ENCODE peak calls at places on chromosome 14, in six cellular contexts. U, Y, V, J, P and X are unnamed samples.
A peak's percentile ranks its signal among the peaks of the same experiment; 100 is the strongest.

GRCh38 chr14:25400607-25401206 is 350.8 kb upstream of the STXBP6 start:
- DNase-seq in U (peak; percentile 81), Y (no peak), V (no peak), J (peak; percentile 61), P (peak; percentile 11), X (peak; percentile 79)

GRCh38 chr14:31207287-31207745 is 277 bp downstream of the HECTD1 start:
- DNase-seq in U (no peak), Y (no peak), V (no peak), J (no peak), P (peak; percentile 24), X (no peak)

GRCh38 chr14:90714811-90715210 is 101.4 kb downstream of the TTC7B start:
- DNase-seq in U (no peak), Y (no peak), V (no peak), J (no peak), P (no peak), X (no peak)

GRCh38 chr14:52075371-52075770 is 6.5 kb upstream of the NID2 start:
- DNase-seq in U (no peak), Y (no peak), V (no peak), J (no peak), P (no peak), X (no peak)

GRCh38 chr14:69234106-69234505 is 25.9 kb upstream of the GALNT16 start:
- DNase-seq in U (no peak), Y (no peak), V (no peak), J (no peak), P (no peak), X (no peak)

GRCh38 chr14:96962337-96962736 is 165.2 kb downstream of the VRK1 start:
- DNase-seq in U (no peak), Y (no peak), V (no peak), J (no peak), P (no peak), X (no peak)

GRCh38 chr14:104143521-104144452 is 5.4 kb downstream of the KIF26A start:
- DNase-seq in U (no peak), Y (peak; percentile 18), V (no peak), J (no peak), P (no peak), X (no peak)

GRCh38 chr14:63454436-63454835 is 88.7 kb downstream of the PPP2R5E start:
- DNase-seq in U (no peak), Y (no peak), V (no peak), J (no peak), P (no peak), X (no peak)

GRCh38 chr14:98198385-98198784 is 1073.6 kb downstream of the BCL11B start:
- DNase-seq in U (no peak), Y (peak; percentile 60), V (no peak), J (no peak), P (no peak), X (no peak)

GRCh38 chr14:32110200-32110896 is 33.2 kb downstream of the ARHGAP5 start:
- DNase-seq in U (no peak), Y (no peak), V (no peak), J (no peak), P (no peak), X (no peak)

GRCh38 chr14:68926236-68926635 is 52.9 kb downstream of the ACTN1 start:
- DNase-seq in U (no peak), Y (no peak), V (no peak), J (no peak), P (no peak), X (no peak)

GRCh38 chr14:54395284-54395683 is 1.5 kb upstream of the CDKN3 start:
- DNase-seq in U (no peak), Y (no peak), V (no peak), J (no peak), P (no peak), X (no peak)

GRCh38 chr14:100282083-100282350 is 24.2 kb downstream of the SLC25A29 start:
- DNase-seq in U (no peak), Y (no peak), V (no peak), J (no peak), P (no peak), X (no peak)

GRCh38 chr14:32633214-32633864 is 304.2 kb downstream of the AKAP6 start:
- DNase-seq in U (no peak), Y (no peak), V (no peak), J (no peak), P (no peak), X (peak; percentile 67)

GRCh38 chr14:77861201-77861600 is 61.3 kb downstream of the ADCK1 start:
- DNase-seq in U (no peak), Y (no peak), V (no peak), J (no peak), P (no peak), X (no peak)

GRCh38 chr14:69354383-69355154 is 43.5 kb downstream of the ERH start:
- DNase-seq in U (no peak), Y (peak; percentile 43), V (no peak), J (no peak), P (no peak), X (no peak)

GRCh38 chr14:100067971-100068959 is 3.0 kb downstream of the EVL start:
- DNase-seq in U (no peak), Y (peak; percentile 96), V (no peak), J (no peak), P (no peak), X (peak; percentile 35)

GRCh38 chr14:73143003-73143402 is 6.7 kb downstream of the PSEN1 start:
- DNase-seq in U (no peak), Y (no peak), V (no peak), J (no peak), P (no peak), X (no peak)

GRCh38 chr14:102362084-102362483 is 606 bp downstream of the CINP start:
- DNase-seq in U (peak; percentile 12), Y (peak; percentile 27), V (no peak), J (no peak), P (no peak), X (no peak)

GRCh38 chr14:73176673-73177072 is 40.4 kb downstream of the PSEN1 start:
- DNase-seq in U (no peak), Y (no peak), V (no peak), J (no peak), P (no peak), X (no peak)

GRCh38 chr14:55097894-55098560 is 31.0 kb upstream of the LGALS3 start:
- DNase-seq in U (no peak), Y (peak; percentile 33), V (no peak), J (no peak), P (no peak), X (no peak)

GRCh38 chr14:102125546-102125945 is 14.2 kb upstream of the WDR20 start:
- DNase-seq in U (peak; percentile 32), Y (no peak), V (no peak), J (no peak), P (no peak), X (no peak)

GRCh38 chr14:104795781-104796681 is 483 bp upstream of the AKT1 start:
- DNase-seq in U (peak; percentile 83), Y (peak; percentile 44), V (peak; percentile 67), J (peak; percentile 64), P (no peak), X (peak; percentile 66)

GRCh38 chr14:33987565-33988080 is 36.7 kb upstream of the EGLN3 start:
- DNase-seq in U (no peak), Y (no peak), V (no peak), J (no peak), P (no peak), X (no peak)

GRCh38 chr14:22226381-22226780 is 362.6 kb downstream of the DAD1 start:
- DNase-seq in U (no peak), Y (peak; percentile 22), V (no peak), J (no peak), P (no peak), X (peak; percentile 77)

GRCh38 chr14:24607081-24607480 is 2.4 kb downstream of the GZMH start:
- DNase-seq in U (no peak), Y (no peak), V (no peak), J (no peak), P (no peak), X (no peak)

GRCh38 chr14:84975503-84975902 is 554.4 kb upstream of the FLRT2 start:
- DNase-seq in U (no peak), Y (no peak), V (no peak), J (no peak), P (no peak), X (no peak)

GRCh38 chr14:75577090-75577489 is 1.3 kb upstream of the FLVCR2 start:
- DNase-seq in U (no peak), Y (no peak), V (no peak), J (no peak), P (no peak), X (no peak)

GRCh38 chr14:75579882-75580281 is 1.5 kb downstream of the FLVCR2 start:
- DNase-seq in U (no peak), Y (no peak), V (no peak), J (no peak), P (no peak), X (no peak)

GRCh38 chr14:75578099-75578785 is at the start of gene FLVCR2:
- DNase-seq in U (peak; percentile 91), Y (peak; percentile 47), V (peak; percentile 82), J (peak; percentile 75), P (no peak), X (peak; percentile 43)

GRCh38 chr14:75577724-75578098 is 709 bp upstream of the FLVCR2 start:
- DNase-seq in U (peak; percentile 91), Y (peak; percentile 66), V (peak; percentile 81), J (peak; percentile 85), P (peak; percentile 27), X (peak; percentile 50)

GRCh38 chr14:75578786-75579781 is 664 bp downstream of the FLVCR2 start:
- DNase-seq in U (peak; percentile 55), Y (no peak), V (peak; percentile 20), J (peak; percentile 21), P (no peak), X (no peak)
- TF ChIP-seq CTCF in U (peak; percentile 49), Y (no peak), V (no peak), J (peak; percentile 21), P (no peak), X (peak; percentile 13)

GRCh38 chr14:93039649-93040315 is 75.9 kb downstream of the ITPK1 start:
- DNase-seq in U (no peak), Y (no peak), V (no peak), J (no peak), P (no peak), X (no peak)
- TF ChIP-seq CTCF in U (no peak), Y (no peak), V (no peak), J (no peak), P (no peak), X (no peak)

GRCh38 chr14:20329355-20329754 is 3.7 kb downstream of the CCNB1IP1 start:
- DNase-seq in U (no peak), Y (no peak), V (no peak), J (no peak), P (no peak), X (no peak)

GRCh38 chr14:20334017-20334416 is 938 bp upstream of the CCNB1IP1 start:
- DNase-seq in U (no peak), Y (no peak), V (no peak), J (no peak), P (no peak), X (no peak)

GRCh38 chr14:20331048-20331613 is 1.9 kb downstream of the CCNB1IP1 start:
- DNase-seq in U (no peak), Y (no peak), V (no peak), J (no peak), P (no peak), X (no peak)

GRCh38 chr14:20332946-20333782 is at the start of gene CCNB1IP1:
- DNase-seq in U (peak; percentile 90), Y (peak; percentile 58), V (peak; percentile 50), J (peak; percentile 52), P (peak; percentile 55), X (peak; percentile 93)

GRCh38 chr14:20332386-20332945 is 613 bp downstream of the CCNB1IP1 start:
- DNase-seq in U (peak; percentile 56), Y (no peak), V (no peak), J (no peak), P (no peak), X (peak; percentile 9)
- TF ChIP-seq CTCF in U (no peak), Y (no peak), V (no peak), J (no peak), P (no peak), X (no peak)

GRCh38 chr14:29800961-29801360 is 126.7 kb downstream of the PRKD1 start:
- DNase-seq in U (no peak), Y (no peak), V (no peak), J (no peak), P (no peak), X (peak; percentile 40)
- TF ChIP-seq CTCF in U (no peak), Y (no peak), V (no peak), J (no peak), P (peak; percentile 7), X (peak; percentile 43)